ENCODE peak calls at places on chromosomes 6 and 20, in six cellular contexts. J is HCT116, Y is endothelial cell of umbilical vein, N is tibial artery, B is sigmoid colon, Q is esophagus squamous epithelium. U is an unnamed sample.

GRCh38 chr6:151392429-151392828 is 1.1 kb upstream of the ZBTB2 start:
- DNase-seq in N (no peak), B (no peak), J (no peak), Q (no peak), Y (no peak), U (no peak)

GRCh38 chr6:2021713-2022125 is 223.7 kb downstream of the GMDS start:
- DNase-seq in J (no peak), B (peak; percentile 67), Q (no peak), N (peak; percentile 82), Y (peak; percentile 48), U (peak; percentile 43)

GRCh38 chr6:13013681-13014550 is 297.3 kb downstream of the PHACTR1 start:
- DNase-seq in N (no peak), B (no peak), Q (no peak), J (no peak), Y (peak; percentile 19), U (no peak)

GRCh38 chr6:68761985-68762384 is 126.9 kb downstream of the ADGRB3 start:
- DNase-seq in Q (no peak), Y (no peak), J (no peak), N (no peak), B (no peak), U (no peak)

GRCh38 chr20:44407402-44408184 is 52.1 kb downstream of the HNF4A start:
- DNase-seq in B (no peak), Q (no peak), Y (no peak), N (no peak), J (peak; percentile 80), U (peak; percentile 22)

GRCh38 chr20:58634818-58635665 is 16.0 kb upstream of the STX16 start:
- DNase-seq in Q (no peak), J (no peak), Y (no peak), B (peak; percentile 66), N (no peak), U (no peak)

GRCh38 chr20:29079769-29080690 is 2177.4 kb upstream of the DEFB115 start:
- DNase-seq in J (no peak), N (peak; percentile 71), Y (no peak), B (no peak), Q (no peak), U (no peak)

GRCh38 chr6:136494710-136495109 is 55.5 kb downstream of the MAP7 start:
- DNase-seq in B (no peak), Q (no peak), N (no peak), Y (no peak), J (no peak), U (no peak)

GRCh38 chr6:167856999-167857660 is 30.4 kb downstream of the AFDN start:
- DNase-seq in B (no peak), Q (no peak), Y (peak; percentile 68), J (no peak), N (no peak), U (no peak)

GRCh38 chr6:146913842-146914562 is 290.2 kb upstream of the STXBP5 start:
- DNase-seq in B (peak; percentile 82), N (peak; percentile 76), Y (peak; percentile 98), J (peak; percentile 82), Q (no peak), U (peak; percentile 97)

GRCh38 chr6:146916435-146917015 is 287.7 kb upstream of the STXBP5 start:
- DNase-seq in Y (no peak), N (no peak), J (no peak), Q (no peak), B (no peak), U (no peak)

GRCh38 chr6:146912730-146913680 is 291.2 kb upstream of the STXBP5 start:
- DNase-seq in J (no peak), Y (peak; percentile 35), Q (no peak), N (no peak), B (no peak), U (no peak)

GRCh38 chr6:146915671-146916127 is 288.5 kb upstream of the STXBP5 start:
- DNase-seq in Q (no peak), Y (peak; percentile 60), J (no peak), B (no peak), N (no peak), U (peak; percentile 52)

GRCh38 chr6:146914563-146915483 is 289.4 kb upstream of the STXBP5 start:
- DNase-seq in B (peak; percentile 68), Q (no peak), N (peak; percentile 54), Y (peak; percentile 98), J (peak; percentile 84), U (peak; percentile 91)
- H3K27ac ChIP-seq in B (peak overlapping the region; percentile 79), Q (peak overlapping the region; percentile 68), N (peak overlapping the region; percentile 66), Y (peak overlapping the region; percentile 99), J (peak overlapping the region; percentile 83), U (peak overlapping the region; percentile 99)

DNA sequence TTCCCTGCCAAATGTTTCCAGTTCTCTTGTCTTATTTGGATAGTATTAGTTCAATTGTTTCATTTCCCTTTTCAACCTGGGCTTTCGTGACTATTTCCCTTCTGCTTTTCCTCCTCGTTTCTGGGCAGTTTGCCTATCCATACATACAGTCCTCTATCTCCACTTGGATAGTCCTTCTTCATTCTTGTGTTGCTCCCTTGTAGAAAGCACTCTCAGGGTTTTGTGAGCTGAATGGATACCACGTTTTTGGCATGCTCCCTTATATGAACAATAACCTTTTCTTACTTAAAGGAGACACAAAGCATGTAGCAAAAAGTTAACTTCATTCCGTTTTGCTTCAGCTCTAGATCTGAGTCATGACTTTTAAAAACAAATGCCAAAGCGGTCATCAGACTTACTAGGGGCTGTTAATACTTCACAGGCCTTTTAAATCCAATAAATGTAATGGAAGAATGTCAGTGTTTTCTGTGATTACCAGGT is 16.6 kb downstream of the CRYBG1 start:
- DNase-seq in Y (peak; percentile 84), N (no peak), B (no peak), J (no peak), Q (no peak), U (no peak)
- H3K27ac ChIP-seq in Y (no peak overlapping the region), N (no peak overlapping the region), B (no peak overlapping the region), J (no peak overlapping the region), Q (peak overlapping the region; percentile 21), U (no peak overlapping the region)

GRCh38 chr20:47984437-47984836 is 199.2 kb upstream of the SULF2 start:
- DNase-seq in B (no peak), J (no peak), Q (no peak), N (no peak), Y (no peak), U (no peak)
- H3K27ac ChIP-seq in B (no peak overlapping the region), J (no peak overlapping the region), Q (no peak overlapping the region), N (no peak overlapping the region), Y (no peak overlapping the region), U (no peak overlapping the region)

DNA sequence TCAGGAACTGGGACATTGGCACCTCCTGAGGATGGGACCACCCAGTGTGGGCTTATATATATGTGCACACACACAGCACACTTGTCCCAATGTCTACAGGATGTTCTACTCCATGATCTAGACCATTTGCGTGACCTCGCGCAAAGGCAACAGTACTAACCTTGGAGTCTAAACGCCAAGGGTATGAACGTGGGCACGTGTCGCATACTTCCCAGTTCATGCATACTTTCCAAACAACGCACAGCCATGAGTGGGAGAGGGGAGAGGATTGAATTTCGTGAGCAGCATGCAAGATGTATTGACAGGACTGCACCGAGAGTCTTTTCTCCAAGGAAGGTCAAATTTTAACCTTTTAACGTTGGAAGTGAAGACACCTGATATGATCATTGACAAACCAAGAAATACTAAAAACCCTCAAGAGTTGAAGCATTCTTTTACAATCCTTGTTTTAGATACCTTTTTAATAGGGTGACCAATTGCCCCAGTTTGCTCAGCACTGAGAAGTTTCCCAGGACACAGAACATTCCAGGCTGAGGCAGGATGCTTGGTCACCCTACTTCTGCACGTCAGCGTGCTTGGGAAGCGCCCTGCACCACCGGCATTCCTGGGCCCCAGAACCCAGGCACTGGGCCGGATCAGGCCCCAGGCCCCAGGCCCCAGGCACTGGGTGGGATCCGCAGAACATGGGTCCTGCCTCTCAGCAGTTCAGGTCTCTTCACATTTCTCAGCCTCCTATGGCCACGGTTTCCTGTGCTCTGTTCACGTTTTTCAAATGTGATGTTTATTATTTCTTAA is 214.0 kb upstream of the QKI start:
- DNase-seq in N (no peak), B (no peak), J (no peak), Q (no peak), Y (no peak), U (no peak)
- H3K27ac ChIP-seq in N (no peak overlapping the region), B (no peak overlapping the region), J (no peak overlapping the region), Q (no peak overlapping the region), Y (no peak overlapping the region), U (no peak overlapping the region)

U was measured in SJSA1.